ENCODE peak calls at places on chromosomes 12 and 14, in five cellular contexts. C, G, A, R and H are unnamed samples.

GRCh38 chr14:36942522-36943245 is 229.7 kb downstream of the SLC25A21 start:
- DNase-seq in R (no peak), A (no peak), G (no peak), C (no peak), H (no peak)

GRCh38 chr12:48388938-48389337 is 38.2 kb upstream of the ZNF641 start:
- DNase-seq in R (no peak), C (no peak), G (no peak), A (no peak), H (no peak)

GRCh38 chr14:50232276-50232642 is 881 bp upstream of the SOS2 start:
- DNase-seq in R (no peak), C (no peak), G (no peak), A (no peak), H (no peak)

GRCh38 chr12:62291888-62292760 is 31.9 kb downstream of the USP15 start:
- DNase-seq in R (no peak), A (peak), C (no peak), G (no peak), H (no peak)

GRCh38 chr12:79274571-79275064 is 410.0 kb downstream of the SYT1 start:
- DNase-seq in A (no peak), C (no peak), G (no peak), R (no peak), H (no peak)

GRCh38 chr12:111330800-111331752 is 37.8 kb downstream of the PHETA1 start:
- DNase-seq in R (no peak), G (peak), A (no peak), C (no peak), H (no peak)

GRCh38 chr12:88153959-88154358 is 11.9 kb downstream of the TMTC3 start:
- DNase-seq in C (no peak), R (no peak), A (no peak), G (peak), H (no peak)

GRCh38 chr12:7966558-7966957 is 30.6 kb upstream of the SLC2A3 start:
- DNase-seq in G (no peak), R (peak), C (no peak), A (no peak), H (no peak)

GRCh38 chr12:96247567-96247962 is 53.4 kb downstream of the ELK3 start:
- DNase-seq in G (no peak), C (no peak), R (no peak), A (no peak), H (no peak)

GRCh38 chr12:32509328-32510122 is 110.2 kb downstream of the FGD4 start:
- DNase-seq in C (no peak), A (no peak), R (no peak), G (no peak), H (no peak)

GRCh38 chr14:95958105-95958504 is 81.1 kb upstream of the C14orf132 start:
- DNase-seq in A (no peak), G (no peak), C (no peak), R (no peak), H (no peak)

GRCh38 chr12:31887109-31887811 is 72.0 kb upstream of the RESF1 start:
- DNase-seq in C (no peak), A (no peak), G (no peak), R (no peak), H (peak)

GRCh38 chr12:23927907-23928306 is 21.6 kb downstream of the SOX5 start:
- DNase-seq in A (no peak), G (no peak), R (no peak), C (no peak), H (no peak)

GRCh38 chr12:31961137-31961536 is 1.9 kb downstream of the RESF1 start:
- DNase-seq in A (no peak), G (no peak), C (no peak), R (no peak), H (no peak)

GRCh38 chr14:92652413-92653151 is 95.8 kb downstream of the LGMN start:
- DNase-seq in G (no peak), C (no peak), A (no peak), R (peak), H (no peak)

GRCh38 chr12:69000069-69000468 is 67.1 kb upstream of the CPM start:
- DNase-seq in A (no peak), G (no peak), C (no peak), R (no peak), H (no peak)

GRCh38 chr12:15122349-15122748 is 98.9 kb downstream of the RERG start:
- DNase-seq in R (no peak), G (no peak), C (no peak), A (no peak), H (peak)

GRCh38 chr12:15118946-15119345 is 102.3 kb downstream of the RERG start:
- DNase-seq in G (no peak), C (no peak), R (no peak), A (no peak), H (no peak)

GRCh38 chr12:15123401-15123800 is 97.8 kb downstream of the RERG start:
- DNase-seq in G (no peak), A (no peak), C (no peak), R (no peak), H (no peak)
- H3K4me3 ChIP-seq in G (no peak), A (no peak), C (no peak), R (no peak), H (no peak)

GRCh38 chr14:34065222-34065621 is 114.3 kb upstream of the EGLN3 start:
- DNase-seq in A (no peak), R (no peak), C (no peak), G (no peak), H (no peak)

GRCh38 chr14:34063042-34063441 is 112.2 kb upstream of the EGLN3 start:
- DNase-seq in G (no peak), R (no peak), C (no peak), A (no peak), H (no peak)

GRCh38 chr14:34065690-34066391 is 115.0 kb upstream of the EGLN3 start:
- DNase-seq in R (no peak), C (no peak), G (no peak), A (no peak), H (no peak)

GRCh38 chr14:34063470-34064164 is 112.7 kb upstream of the EGLN3 start:
- DNase-seq in A (peak), G (no peak), R (no peak), C (no peak), H (no peak)

DNA sequence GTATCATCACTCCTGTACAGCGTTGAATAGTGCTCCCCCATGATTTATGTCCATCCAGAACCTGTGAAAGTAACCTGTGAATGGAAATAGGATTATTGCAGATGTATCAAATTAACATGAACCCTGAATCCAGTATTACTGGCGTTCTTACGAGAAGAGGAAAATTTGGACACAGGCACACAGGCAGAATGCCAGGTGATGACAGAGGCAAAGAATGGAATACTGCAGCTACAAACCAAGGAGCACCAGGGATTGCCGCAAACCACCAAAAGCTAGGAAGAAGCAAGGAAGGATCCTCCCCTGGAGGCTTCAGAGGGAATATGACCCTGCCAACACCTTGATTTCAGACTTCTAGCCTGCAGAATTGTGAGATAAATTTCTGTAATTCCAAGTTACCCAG is 113.5 kb upstream of the EGLN3 start:
- DNase-seq in R (no peak), G (no peak), A (peak), C (peak), H (peak)
- TF ChIP-seq CTCF in R (no peak), G (no peak), A (no peak), C (no peak), H (no peak)

GRCh38 chr12:47207829-47208248 is 128.1 kb upstream of the AMIGO2 start:
- DNase-seq in R (no peak), C (no peak), A (no peak), G (no peak), H (no peak)
- H3K4me3 ChIP-seq in R (no peak), C (no peak), A (no peak), G (no peak), H (no peak)

GRCh38 chr12:53495903-53496751 is 3.1 kb downstream of the MAP3K12 start:
- DNase-seq in G (no peak), C (peak), R (peak), A (peak), H (no peak)
- TF ChIP-seq CTCF in G (no peak), C (no peak), R (no peak), A (no peak), H (no peak)

GRCh38 chr14:103532216-103533136 is 3.5 kb downstream of the TRMT61A start:
- DNase-seq in A (no peak), G (no peak), C (no peak), R (no peak), H (no peak)
- H3K4me3 ChIP-seq in A (no peak), G (no peak), C (no peak), R (no peak), H (no peak)